ENCODE peak calls at places on chromosomes 4 and X, in ten cellular contexts. S is cardiac muscle cell, R is kidney epithelial cell, Z is aorta, V is heart right ventricle, P is adrenal gland, E is ovary, B is SJSA1, Y is bronchial epithelial cell, K is spleen. Q is an unnamed sample. For H3K36me3 and H3K27me3, the result is how much of the 10 kb centered on the place peaks cover.

GRCh38 chr4:41744572-41745291 is 3.8 kb downstream of the PHOX2B start:
- DNase-seq in S (no peak), R (no peak), Z (no peak), V (no peak), P (no peak), E (no peak), B (no peak), Y (no peak), K (no peak), Q (no peak)

GRCh38 chr4:19947349-19947748 is 304.4 kb upstream of the SLIT2 start:
- DNase-seq in S (peak), R (no peak), Z (no peak), V (no peak), P (no peak), E (no peak), B (peak), Y (no peak), K (no peak), Q (peak)

GRCh38 chr4:77145806-77146425 is 11.1 kb upstream of the CCNG2 start:
- DNase-seq in S (peak), R (no peak), Z (no peak), V (no peak), P (no peak), E (no peak), B (no peak), Y (no peak), K (no peak), Q (no peak)

GRCh38 chr4:10099521-10100325 is 16.9 kb downstream of the WDR1 start:
- DNase-seq in S (no peak), R (no peak), Z (no peak), V (no peak), P (no peak), E (no peak), B (no peak), Y (no peak), K (no peak), Q (no peak)

GRCh38 chr4:109164011-109164410 is 138.4 kb downstream of the COL25A1 start:
- DNase-seq in S (peak), R (peak), Z (no peak), V (no peak), P (no peak), E (no peak), B (no peak), Y (peak), K (no peak), Q (no peak)

GRCh38 chrX:9315086-9315485 is 149.8 kb upstream of the TBL1X start:
- DNase-seq in S (no peak), R (no peak), Z (no peak), V (no peak), P (no peak), E (no peak), B (no peak), Y (no peak), K (no peak), Q (no peak)

GRCh38 chr4:174880001-174880400 is 38.2 kb upstream of the ADAM29 start:
- DNase-seq in S (no peak), R (no peak), Z (no peak), V (no peak), P (no peak), E (no peak), B (no peak), Y (no peak), K (no peak), Q (no peak)

GRCh38 chr4:169765845-169766244 is 8.1 kb upstream of the HPF1 start:
- DNase-seq in S (no peak), R (no peak), Z (no peak), V (no peak), P (no peak), E (no peak), B (no peak), Y (peak), K (no peak), Q (no peak)

GRCh38 chrX:103488332-103488731 is 31.0 kb downstream of the RAB40A start:
- DNase-seq in S (peak), R (no peak), Z (no peak), V (no peak), P (no peak), E (no peak), B (no peak), Y (no peak), K (no peak), Q (no peak)

GRCh38 chr4:127210877-127211276 is 421.9 kb upstream of the INTU start:
- DNase-seq in S (peak), R (no peak), Z (peak), V (peak), P (no peak), E (peak), B (no peak), Y (no peak), K (no peak), Q (no peak)

GRCh38 chrX:111270339-111270738 is at the start of gene CAPN6:
- DNase-seq in S (peak), R (no peak), Z (peak), V (no peak), P (no peak), E (peak), B (no peak), Y (peak), K (no peak), Q (no peak)

GRCh38 chr4:137125011-137125410 is 407.3 kb downstream of the PCDH18 start:
- DNase-seq in S (peak), R (no peak), Z (peak), V (no peak), P (no peak), E (no peak), B (no peak), Y (no peak), K (no peak), Q (peak)

GRCh38 chr4:83207497-83208105 is 77.0 kb downstream of the COQ2 start:
- DNase-seq in S (peak), R (peak), Z (no peak), V (no peak), P (no peak), E (no peak), B (peak), Y (no peak), K (no peak), Q (peak)

GRCh38 chrX:55342533-55343501 is 78.1 kb upstream of the PAGE3 start:
- DNase-seq in S (peak), R (no peak), Z (no peak), V (peak), P (peak), E (no peak), B (no peak), Y (peak), K (no peak), Q (no peak)

GRCh38 chr4:8747467-8747841 is 124.2 kb downstream of the HMX1 start:
- DNase-seq in S (no peak), R (no peak), Z (peak), V (no peak), P (no peak), E (no peak), B (no peak), Y (no peak), K (no peak), Q (no peak)

GRCh38 chr4:39020130-39020529 is 12.1 kb downstream of the TMEM156 start:
- DNase-seq in S (no peak), R (no peak), Z (no peak), V (no peak), P (no peak), E (no peak), B (no peak), Y (no peak), K (no peak), Q (no peak)

GRCh38 chrX:102858826-102859627 is 78.0 kb upstream of the RAB40AL start:
- DNase-seq in S (no peak), R (no peak), Z (no peak), V (no peak), P (no peak), E (no peak), B (no peak), Y (no peak), K (no peak), Q (no peak)

GRCh38 chr4:153294631-153295030 is 49.9 kb upstream of the MND1 start:
- DNase-seq in S (no peak), R (no peak), Z (no peak), V (no peak), P (no peak), E (no peak), B (no peak), Y (peak), K (no peak), Q (peak)

GRCh38 chrX:48600226-48600625 is 2.9 kb downstream of the WDR13 start:
- DNase-seq in S (no peak), R (no peak), Z (no peak), V (no peak), P (no peak), E (no peak), B (no peak), Y (no peak), K (no peak), Q (no peak)

GRCh38 chrX:129493643-129494042 is 29.6 kb downstream of the SMARCA1 start:
- DNase-seq in S (peak), R (no peak), Z (no peak), V (no peak), P (no peak), E (no peak), B (no peak), Y (peak), K (no peak), Q (no peak)

DNA sequence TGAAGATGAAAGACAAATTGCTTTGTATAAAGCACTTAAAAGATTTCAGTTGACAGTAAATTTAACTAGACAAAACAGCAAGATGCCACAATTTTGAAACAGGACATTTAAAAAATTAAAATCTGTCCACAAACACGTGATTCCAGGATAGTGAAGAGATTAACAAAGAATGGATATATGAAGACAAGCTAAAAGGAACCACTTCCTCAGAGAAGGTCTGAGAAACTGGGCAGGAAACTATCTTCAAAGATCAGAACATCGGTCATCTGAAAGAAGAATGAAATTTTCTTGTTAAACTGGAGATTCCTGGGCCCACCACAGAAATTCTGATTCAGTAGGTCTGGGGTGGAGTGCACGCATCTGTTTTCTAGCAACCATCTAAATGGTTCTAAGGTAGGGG is 1.4 kb downstream of the RWDD4 start:
- DNase-seq in S (no peak), R (no peak), Z (no peak), V (no peak), P (no peak), E (no peak), B (no peak), Y (no peak), K (no peak), Q (no peak)
- H3K4me3 ChIP-seq in S (peak), R (no peak), Z (no peak), V (peak), P (no peak), E (peak), B (peak), Y (no peak), K (no peak), Q (no peak)

DNA sequence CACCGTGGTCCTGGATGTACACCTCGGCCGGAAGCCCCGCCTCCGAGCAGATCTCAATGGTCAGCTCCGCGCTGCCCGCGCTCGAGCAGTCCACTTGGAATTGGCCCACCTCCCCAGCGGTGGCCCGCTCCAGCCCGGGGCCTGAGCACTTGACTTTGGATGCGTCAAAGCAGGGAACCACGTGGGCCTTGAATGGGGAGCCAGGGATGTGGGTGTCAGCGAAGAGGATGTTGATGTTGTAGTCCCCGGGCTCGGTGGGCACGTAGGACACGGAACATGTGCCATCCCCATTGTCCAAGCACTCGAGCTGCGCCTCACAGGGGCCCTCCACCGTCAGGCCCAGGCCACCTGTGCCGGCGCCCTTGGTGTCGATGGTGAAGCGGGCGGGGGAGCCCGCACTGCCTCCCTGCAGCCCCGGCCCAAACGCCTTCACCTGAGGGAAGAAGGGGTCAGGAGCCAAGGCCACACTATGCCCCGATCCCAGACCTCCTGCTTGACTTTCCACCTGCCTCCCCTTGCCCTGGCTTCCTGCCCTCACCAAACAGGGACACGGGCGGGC is 14.2 kb downstream of the FLNA start:
- DNase-seq in S (no peak), R (no peak), Z (no peak), V (no peak), P (no peak), E (no peak), B (no peak), Y (no peak), K (no peak), Q (no peak)
- H3K36me3 ChIP-seq in S (half or more), R (under half), Z (under half), V (under half), P (under half), E (under half), B (half or more), Y (half or more), K (half or more), Q (half or more)

DNA sequence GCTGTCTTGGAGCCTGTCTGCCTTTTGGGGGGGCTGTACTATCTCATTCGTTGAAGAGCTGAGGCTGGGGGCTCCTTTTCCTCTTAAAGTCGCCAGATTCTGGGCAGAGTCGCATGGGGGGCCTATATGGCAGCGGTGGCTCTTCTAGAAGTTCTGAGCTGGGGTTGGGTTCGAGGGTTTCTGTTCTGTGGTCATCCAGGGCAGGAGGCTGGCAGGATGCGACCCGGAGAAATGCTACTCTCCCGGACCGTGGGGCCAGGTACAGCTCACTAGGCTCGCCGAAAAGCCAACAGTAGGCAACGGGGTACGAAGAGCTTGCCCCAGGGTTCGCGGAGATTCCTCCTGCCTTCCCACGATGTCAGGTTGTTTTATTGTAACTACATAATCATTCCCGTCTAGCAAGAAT is 1.9 kb upstream of the CITED1 start:
- DNase-seq in S (no peak), R (no peak), Z (no peak), V (no peak), P (no peak), E (no peak), B (no peak), Y (no peak), K (no peak), Q (no peak)
- H3K27me3 ChIP-seq in S (half or more), R (half or more), Z (under half), V (under half), P (half or more), E (under half), B (under half), Y (under half), K (under half), Q (under half)

GRCh38 chrX:4656419-4656818 is 943.0 kb upstream of the PRKX start:
- DNase-seq in S (no peak), R (no peak), Z (no peak), V (no peak), P (no peak), E (no peak), B (no peak), Y (peak), K (no peak), Q (no peak)

GRCh38 chrX:4661771-4662170 is 948.3 kb upstream of the PRKX start:
- DNase-seq in S (no peak), R (no peak), Z (no peak), V (no peak), P (no peak), E (no peak), B (no peak), Y (no peak), K (no peak), Q (no peak)
- H3K4me3 ChIP-seq in S (no peak), R (no peak), Z (no peak), V (no peak), P (no peak), E (no peak), B (no peak), Y (no peak), K (no peak), Q (no peak)

DNA sequence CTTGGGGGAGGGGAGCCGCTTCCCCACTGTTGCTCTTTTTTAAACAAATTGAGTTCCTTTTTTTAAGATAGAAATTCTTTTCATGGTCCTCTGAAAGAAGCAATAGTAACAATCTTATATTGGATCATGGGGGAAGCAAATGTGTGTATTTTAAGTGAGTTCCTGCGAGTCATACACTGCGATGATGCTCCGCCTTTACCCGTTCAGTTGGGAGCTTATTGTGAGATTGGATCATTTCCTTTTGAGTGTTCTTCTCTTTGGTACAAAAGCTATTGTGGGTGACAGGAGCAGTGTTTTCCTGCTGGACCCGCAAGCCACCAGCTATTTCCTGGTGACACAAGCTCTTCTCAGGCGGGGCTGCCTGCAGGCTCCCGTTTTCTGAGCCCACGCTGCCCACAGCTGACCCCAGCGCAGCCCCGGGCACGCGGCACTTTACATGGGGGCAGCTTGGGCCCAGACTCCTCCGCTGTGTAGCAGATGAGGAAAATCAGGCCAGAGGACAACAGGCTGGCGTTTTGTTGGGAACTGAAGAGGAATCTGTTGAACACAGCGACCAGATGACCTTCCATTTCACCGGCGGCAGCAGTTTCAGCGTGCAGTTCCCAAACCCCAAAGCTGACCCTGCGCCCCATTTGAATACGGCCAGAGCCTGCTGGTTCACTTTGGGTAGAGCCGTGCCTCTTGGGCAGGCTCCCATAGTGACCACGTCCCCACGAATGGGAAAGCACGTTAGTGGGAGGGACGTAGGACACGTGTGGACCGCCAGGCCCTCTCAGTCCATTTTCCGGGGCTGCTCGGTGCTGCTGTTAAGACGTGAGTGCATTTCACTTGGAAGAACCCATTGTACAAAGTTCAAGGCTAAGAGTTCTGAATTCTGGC is 12.2 kb downstream of the TADA2B start:
- DNase-seq in S (no peak), R (no peak), Z (peak), V (no peak), P (no peak), E (no peak), B (no peak), Y (peak), K (no peak), Q (no peak)
- H3K36me3 ChIP-seq in S (under half), R (under half), Z (under half), V (under half), P (under half), E (under half), B (under half), Y (under half), K (half or more), Q (under half)

GRCh38 chrX:11480626-11481025 is 185.1 kb downstream of the ARHGAP6 start:
- DNase-seq in S (peak), R (no peak), Z (no peak), V (no peak), P (no peak), E (no peak), B (no peak), Y (no peak), K (no peak), Q (no peak)

GRCh38 chrX:11478971-11479370 is 185.8 kb downstream of the AMELX start:
- DNase-seq in S (no peak), R (no peak), Z (no peak), V (no peak), P (no peak), E (no peak), B (no peak), Y (no peak), K (no peak), Q (no peak)

GRCh38 chrX:11481035-11481434 is 184.7 kb downstream of the ARHGAP6 start:
- DNase-seq in S (peak), R (no peak), Z (no peak), V (no peak), P (no peak), E (no peak), B (no peak), Y (no peak), K (no peak), Q (no peak)

GRCh38 chrX:11484290-11484689 is 181.4 kb downstream of the ARHGAP6 start:
- DNase-seq in S (no peak), R (no peak), Z (no peak), V (no peak), P (no peak), E (no peak), B (no peak), Y (no peak), K (no peak), Q (no peak)
- H3K27me3 ChIP-seq in S (under half), R (under half), Z (under half), V (under half), P (under half), E (under half), B (under half), Y (under half), K (under half), Q (under half)